ENCODE peak calls at places on chromosomes 16 and 17, in nine cellular contexts. G, P, C, N, Z, L, A, S and V are unnamed samples.

GRCh38 chr16:72635104-72635503 is 412.8 kb downstream of the ZFHX3 start:
- DNase-seq in G (peak; percentile 2), P (no peak), C (no peak), N (no peak), Z (no peak), L (no peak), A (no peak), S (no peak), V (no peak)

GRCh38 chr16:54280751-54281150 is 5.8 kb downstream of the IRX3 start:
- DNase-seq in G (no peak), P (no peak), C (no peak), N (no peak), Z (no peak), L (no peak), A (no peak), S (peak; percentile 52), V (peak; percentile 35)

GRCh38 chr17:74936470-74936799 is 737 bp downstream of the OTOP3 start:
- DNase-seq in G (no peak), P (no peak), C (no peak), N (no peak), Z (no peak), L (no peak), A (no peak), S (no peak), V (no peak)

GRCh38 chr17:64991726-64992125 is 64.8 kb downstream of the GNA13 start:
- DNase-seq in G (no peak), P (no peak), C (no peak), N (no peak), Z (no peak), L (no peak), A (no peak), S (no peak), V (no peak)

GRCh38 chr17:81483085-81483861 is 29.3 kb downstream of the ACTG1 start:
- DNase-seq in G (no peak), P (peak; percentile 33), C (no peak), N (peak; percentile 72), Z (peak; percentile 32), L (no peak), A (no peak), S (no peak), V (no peak)

GRCh38 chr16:85180047-85180878 is 68.0 kb upstream of the CIBAR2 start:
- DNase-seq in G (no peak), P (no peak), C (no peak), N (no peak), Z (no peak), L (no peak), A (no peak), S (no peak), V (no peak)

GRCh38 chr17:74130276-74130675 is 73.2 kb upstream of the RPL38 start:
- DNase-seq in G (no peak), P (no peak), C (no peak), N (no peak), Z (no peak), L (no peak), A (no peak), S (no peak), V (no peak)

GRCh38 chr17:62703776-62704380 is 76.4 kb downstream of the MRC2 start:
- DNase-seq in G (peak; percentile 53), P (peak; percentile 76), C (no peak), N (peak; percentile 68), Z (peak; percentile 72), L (peak; percentile 58), A (peak; percentile 81), S (peak; percentile 51), V (peak; percentile 44)

DNA sequence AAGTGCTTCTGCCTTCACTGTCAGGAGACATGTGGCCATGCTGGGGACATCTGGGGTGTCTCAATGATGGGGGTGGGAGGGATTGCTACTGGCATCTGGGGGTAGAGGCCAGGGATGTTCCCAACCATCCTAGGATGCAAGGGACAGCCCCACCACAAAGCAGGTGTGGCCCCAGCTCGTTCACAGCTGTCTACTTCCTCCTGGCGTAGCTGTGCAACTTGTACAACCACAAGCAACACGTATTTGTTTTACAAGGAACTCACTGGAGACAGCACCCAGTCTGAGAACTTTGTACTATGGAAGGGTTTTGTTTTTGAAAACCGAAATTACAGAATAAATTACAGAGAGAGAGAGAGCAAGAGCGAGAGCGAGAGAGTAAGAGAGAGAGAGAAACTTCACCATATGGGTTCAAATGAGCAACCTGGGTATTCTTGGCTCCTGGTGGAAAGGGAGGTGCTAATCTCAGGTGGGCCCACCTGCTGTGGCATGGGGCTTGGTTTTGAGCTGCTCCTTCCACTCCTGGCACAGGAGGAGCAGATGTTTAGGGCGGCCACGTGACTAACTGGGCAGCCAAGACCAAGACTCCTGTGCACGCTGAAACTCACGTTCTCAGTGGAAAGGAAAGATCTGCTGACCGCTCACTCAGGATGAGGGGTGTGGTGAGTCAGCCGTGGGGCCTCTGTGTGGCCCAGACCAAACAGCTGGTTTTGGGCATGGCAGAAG is 17.5 kb upstream of the TNFRSF13B start:
- DNase-seq in G (no peak), P (peak; percentile 62), C (no peak), N (peak; percentile 80), Z (peak; percentile 15), L (no peak), A (no peak), S (no peak), V (no peak)
- H3K4me3 ChIP-seq in G (no peak overlapping the region), P (no peak overlapping the region), C (no peak overlapping the region), N (peak overlapping the region; percentile 42), Z (peak overlapping the region; percentile 32), L (no peak overlapping the region), A (no peak overlapping the region), S (no peak overlapping the region), V (no peak overlapping the region)

GRCh38 chr17:41735744-41736143 is 1.3 kb upstream of the HAP1 start:
- DNase-seq in G (no peak), P (no peak), C (no peak), N (no peak), Z (no peak), L (no peak), A (no peak), S (no peak), V (no peak)

GRCh38 chr17:41734949-41735313 is 488 bp upstream of the HAP1 start:
- DNase-seq in G (peak; percentile 6), P (no peak), C (no peak), N (no peak), Z (no peak), L (no peak), A (no peak), S (no peak), V (peak; percentile 9)

GRCh38 chr17:41733348-41734138 is 900 bp downstream of the HAP1 start:
- DNase-seq in G (no peak), P (no peak), C (no peak), N (no peak), Z (no peak), L (no peak), A (no peak), S (no peak), V (no peak)

GRCh38 chr17:41731836-41732235 is 2.6 kb downstream of the HAP1 start:
- DNase-seq in G (no peak), P (no peak), C (no peak), N (no peak), Z (no peak), L (no peak), A (no peak), S (no peak), V (no peak)

GRCh38 chr17:41734139-41734948 is at the start of gene HAP1:
- DNase-seq in G (peak; percentile 8), P (no peak), C (no peak), N (no peak), Z (no peak), L (no peak), A (no peak), S (no peak), V (peak; percentile 13)
- H3K4me3 ChIP-seq in G (peak within 1 kb of the TSS; percentile 35), P (no peak within 1 kb of the TSS), C (peak within 1 kb of the TSS; percentile 69), N (no peak within 1 kb of the TSS), Z (no peak within 1 kb of the TSS), L (no peak within 1 kb of the TSS), A (peak within 1 kb of the TSS; percentile 5), S (no peak within 1 kb of the TSS), V (peak within 1 kb of the TSS; percentile 37)

DNA sequence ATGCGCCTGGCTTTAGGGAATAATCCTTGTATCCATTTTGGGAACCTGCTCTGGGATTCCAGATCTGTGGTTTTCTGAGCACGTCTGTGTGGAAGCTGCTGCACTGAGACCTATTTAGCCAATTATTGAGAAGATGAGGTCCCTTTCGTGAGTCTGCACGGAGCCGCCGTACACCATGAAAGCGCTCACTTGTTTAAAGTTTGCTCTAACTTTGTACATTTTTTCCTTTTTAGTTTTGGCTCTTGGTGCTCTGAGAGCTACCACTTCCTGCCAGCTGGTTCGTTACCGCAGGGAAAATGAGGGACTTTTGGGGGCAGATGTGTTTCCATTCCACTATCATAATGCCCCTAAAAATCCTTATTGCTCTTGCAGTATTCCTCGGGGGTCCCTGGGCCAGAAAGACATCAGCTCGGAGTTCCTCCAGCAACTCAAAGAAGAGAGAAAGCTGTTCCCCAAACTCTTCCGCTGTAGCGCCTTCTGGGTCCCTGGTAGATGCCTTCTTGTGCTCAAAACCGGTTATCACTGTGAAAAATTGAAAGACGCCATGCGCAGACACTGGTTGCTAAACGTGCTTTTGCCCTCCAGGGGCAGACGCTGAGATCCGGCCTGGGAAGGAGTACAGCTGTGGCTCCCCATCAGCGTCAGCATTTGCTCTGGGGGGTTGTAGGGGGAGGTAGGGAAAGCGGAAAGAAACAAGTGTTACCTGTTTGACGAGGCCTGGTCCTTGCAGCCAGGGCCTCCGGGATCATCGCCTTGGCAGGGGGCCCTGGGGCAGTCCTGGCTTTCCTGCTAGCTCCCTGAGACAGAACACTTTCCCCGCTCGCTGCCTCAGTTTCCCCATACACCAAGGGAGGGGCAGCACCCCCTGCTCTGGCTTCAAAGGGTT is 238.1 kb downstream of the MRTFB start:
- DNase-seq in G (peak; percentile 39), P (no peak), C (no peak), N (peak; percentile 65), Z (peak; percentile 72), L (no peak), A (peak; percentile 30), S (no peak), V (no peak)
- H3K4me3 ChIP-seq in G (no peak overlapping the region), P (no peak overlapping the region), C (no peak overlapping the region), N (peak overlapping the region; percentile 57), Z (peak overlapping the region; percentile 56), L (no peak overlapping the region), A (no peak overlapping the region), S (no peak overlapping the region), V (no peak overlapping the region)

GRCh38 chr17:39225974-39226683 is 384 bp upstream of the STAC2 start:
- DNase-seq in G (peak; percentile 20), P (peak; percentile 41), C (peak; percentile 72), N (no peak), Z (peak; percentile 68), L (peak; percentile 85), A (peak; percentile 92), S (peak; percentile 51), V (peak; percentile 40)

GRCh38 chr17:39223907-39224777 is 1.6 kb downstream of the STAC2 start:
- DNase-seq in G (no peak), P (no peak), C (no peak), N (no peak), Z (no peak), L (no peak), A (no peak), S (no peak), V (no peak)

GRCh38 chr17:39222866-39223834 is 2.6 kb downstream of the STAC2 start:
- DNase-seq in G (no peak), P (no peak), C (no peak), N (no peak), Z (no peak), L (no peak), A (peak; percentile 79), S (no peak), V (no peak)

GRCh38 chr17:39225308-39225973 is at the start of gene STAC2:
- DNase-seq in G (no peak), P (no peak), C (no peak), N (no peak), Z (peak; percentile 27), L (no peak), A (no peak), S (no peak), V (no peak)

DNA sequence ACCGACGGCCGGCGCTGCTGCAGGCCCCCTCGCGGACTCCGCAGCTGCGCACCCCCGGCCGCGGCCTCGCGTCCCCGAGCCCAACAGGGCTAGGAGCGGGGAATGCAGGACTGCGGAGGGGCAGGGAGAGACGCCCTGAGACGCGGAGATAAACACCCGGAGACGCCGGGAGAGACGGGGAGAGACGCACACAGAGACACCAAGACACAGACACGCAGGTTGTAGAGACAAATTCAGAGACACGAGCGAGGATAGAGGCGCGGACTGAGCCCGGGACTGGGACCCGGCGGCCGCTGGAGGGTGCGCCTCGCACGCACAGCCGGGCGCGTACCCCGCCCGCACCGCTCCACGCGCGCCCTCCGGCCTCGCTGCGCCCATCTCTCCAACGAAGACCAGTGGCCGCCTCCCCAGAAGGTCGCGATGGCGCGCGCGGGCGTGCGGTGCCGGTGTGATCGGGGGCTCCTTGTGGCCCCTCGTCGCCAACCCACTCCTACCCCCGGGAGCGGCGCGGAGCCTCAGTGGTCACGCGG is 902 bp downstream of the STAC2 start:
- DNase-seq in G (no peak), P (no peak), C (no peak), N (no peak), Z (no peak), L (no peak), A (no peak), S (no peak), V (no peak)
- H3K4me3 ChIP-seq in G (no peak overlapping the region), P (no peak overlapping the region), C (peak overlapping the region; percentile 78), N (no peak overlapping the region), Z (no peak overlapping the region), L (peak overlapping the region; percentile 74), A (peak overlapping the region; percentile 31), S (no peak overlapping the region), V (no peak overlapping the region)